ENCODE peak calls at places on chromosomes 5 and 9, in ten cellular contexts. One of them, this sample, is unnamed.

GRCh38 chr5:123059455-123059854 is 22.9 kb upstream of the PPIC start:
- DNase-seq in MM.1S: no peak
- DNase-seq in CD4-positive, alpha-beta memory T cell: no peak
- DNase-seq in Karpas-422: no peak
- DNase-seq in fibroblast of lung: no peak
- DNase-seq in suprapubic skin: no peak
- DNase-seq in mucosa of descending colon: no peak
- DNase-seq in Peyer's patch: no peak
- DNase-seq in endothelial cell of umbilical vein: no peak
- DNase-seq in body of pancreas: no peak
- DNase-seq in this sample: no peak

GRCh38 chr9:138123086-138123485 is 245.5 kb downstream of the CACNA1B start:
- DNase-seq in body of pancreas: no peak
- DNase-seq in endothelial cell of umbilical vein: no peak
- DNase-seq in MM.1S: no peak
- DNase-seq in Peyer's patch: peak; percentile 24
- DNase-seq in suprapubic skin: no peak
- DNase-seq in Karpas-422: no peak
- DNase-seq in fibroblast of lung: no peak
- DNase-seq in mucosa of descending colon: no peak
- DNase-seq in CD4-positive, alpha-beta memory T cell: no peak
- DNase-seq in this sample: no peak

GRCh38 chr9:133389025-133389557 is 12.9 kb downstream of the STKLD1 start:
- DNase-seq in mucosa of descending colon: no peak
- DNase-seq in suprapubic skin: no peak
- DNase-seq in fibroblast of lung: no peak
- DNase-seq in MM.1S: no peak
- DNase-seq in body of pancreas: no peak
- DNase-seq in CD4-positive, alpha-beta memory T cell: no peak
- DNase-seq in endothelial cell of umbilical vein: no peak
- DNase-seq in Peyer's patch: no peak
- DNase-seq in Karpas-422: no peak
- DNase-seq in this sample: no peak

GRCh38 chr5:151155777-151156731 is 1.5 kb downstream of the ANXA6 start:
- DNase-seq in MM.1S: peak; percentile 54
- DNase-seq in Karpas-422: no peak
- DNase-seq in endothelial cell of umbilical vein: peak; percentile 36
- DNase-seq in suprapubic skin: no peak
- DNase-seq in body of pancreas: peak; percentile 21
- DNase-seq in mucosa of descending colon: peak; percentile 32
- DNase-seq in Peyer's patch: no peak
- DNase-seq in fibroblast of lung: peak; percentile 67
- DNase-seq in CD4-positive, alpha-beta memory T cell: no peak
- DNase-seq in this sample: no peak

GRCh38 chr5:33794550-33795300 is 97.1 kb downstream of the ADAMTS12 start:
- DNase-seq in mucosa of descending colon: no peak
- DNase-seq in Karpas-422: no peak
- DNase-seq in CD4-positive, alpha-beta memory T cell: no peak
- DNase-seq in fibroblast of lung: peak; percentile 45
- DNase-seq in Peyer's patch: no peak
- DNase-seq in endothelial cell of umbilical vein: peak; percentile 8
- DNase-seq in body of pancreas: no peak
- DNase-seq in MM.1S: no peak
- DNase-seq in suprapubic skin: no peak
- DNase-seq in this sample: no peak

GRCh38 chr9:136860933-136861873 is 4.9 kb downstream of the EDF1 start:
- DNase-seq in endothelial cell of umbilical vein: no peak
- DNase-seq in CD4-positive, alpha-beta memory T cell: no peak
- DNase-seq in fibroblast of lung: no peak
- DNase-seq in MM.1S: no peak
- DNase-seq in Karpas-422: no peak
- DNase-seq in suprapubic skin: peak; percentile 56
- DNase-seq in Peyer's patch: peak; percentile 50
- DNase-seq in body of pancreas: peak; percentile 15
- DNase-seq in mucosa of descending colon: peak; percentile 29
- DNase-seq in this sample: no peak

GRCh38 chr5:160152901-160153300 is 33.7 kb upstream of the PWWP2A start:
- DNase-seq in mucosa of descending colon: no peak
- DNase-seq in MM.1S: no peak
- DNase-seq in fibroblast of lung: no peak
- DNase-seq in body of pancreas: no peak
- DNase-seq in suprapubic skin: no peak
- DNase-seq in endothelial cell of umbilical vein: no peak
- DNase-seq in Karpas-422: no peak
- DNase-seq in CD4-positive, alpha-beta memory T cell: no peak
- DNase-seq in Peyer's patch: no peak
- DNase-seq in this sample: no peak

GRCh38 chr9:112554516-112554915 is 67.9 kb downstream of the KIAA1958 start:
- DNase-seq in body of pancreas: no peak
- DNase-seq in mucosa of descending colon: no peak
- DNase-seq in endothelial cell of umbilical vein: no peak
- DNase-seq in CD4-positive, alpha-beta memory T cell: no peak
- DNase-seq in Karpas-422: no peak
- DNase-seq in MM.1S: no peak
- DNase-seq in fibroblast of lung: no peak
- DNase-seq in Peyer's patch: no peak
- DNase-seq in suprapubic skin: no peak
- DNase-seq in this sample: no peak

GRCh38 chr9:95044731-95045508 is 272.6 kb downstream of the FANCC start:
- DNase-seq in suprapubic skin: no peak
- DNase-seq in endothelial cell of umbilical vein: no peak
- DNase-seq in body of pancreas: peak; percentile 86
- DNase-seq in Karpas-422: no peak
- DNase-seq in CD4-positive, alpha-beta memory T cell: no peak
- DNase-seq in fibroblast of lung: no peak
- DNase-seq in MM.1S: no peak
- DNase-seq in Peyer's patch: peak; percentile 83
- DNase-seq in mucosa of descending colon: peak; percentile 69
- DNase-seq in this sample: no peak

GRCh38 chr5:158429564-158429963 is 570.6 kb upstream of the CLINT1 start:
- DNase-seq in Karpas-422: no peak
- DNase-seq in suprapubic skin: no peak
- DNase-seq in endothelial cell of umbilical vein: no peak
- DNase-seq in mucosa of descending colon: no peak
- DNase-seq in CD4-positive, alpha-beta memory T cell: no peak
- DNase-seq in Peyer's patch: no peak
- DNase-seq in fibroblast of lung: no peak
- DNase-seq in MM.1S: no peak
- DNase-seq in body of pancreas: no peak
- DNase-seq in this sample: no peak

GRCh38 chr9:127444921-127445850 is 6.0 kb downstream of the RPL12 start:
- DNase-seq in suprapubic skin: no peak
- DNase-seq in CD4-positive, alpha-beta memory T cell: no peak
- DNase-seq in mucosa of descending colon: no peak
- DNase-seq in endothelial cell of umbilical vein: no peak
- DNase-seq in body of pancreas: no peak
- DNase-seq in MM.1S: no peak
- DNase-seq in fibroblast of lung: peak; percentile 42
- DNase-seq in Karpas-422: peak; percentile 68
- DNase-seq in Peyer's patch: peak; percentile 14
- DNase-seq in this sample: no peak

GRCh38 chr9:121464968-121465367 is 34.7 kb downstream of the GGTA1 start:
- DNase-seq in CD4-positive, alpha-beta memory T cell: no peak
- DNase-seq in fibroblast of lung: no peak
- DNase-seq in mucosa of descending colon: no peak
- DNase-seq in Karpas-422: no peak
- DNase-seq in endothelial cell of umbilical vein: no peak
- DNase-seq in suprapubic skin: no peak
- DNase-seq in MM.1S: no peak
- DNase-seq in body of pancreas: no peak
- DNase-seq in Peyer's patch: no peak
- DNase-seq in this sample: no peak

GRCh38 chr5:138543730-138544104 is 681 bp upstream of the ETF1 start:
- DNase-seq in mucosa of descending colon: no peak
- DNase-seq in CD4-positive, alpha-beta memory T cell: no peak
- DNase-seq in fibroblast of lung: no peak
- DNase-seq in suprapubic skin: no peak
- DNase-seq in MM.1S: no peak
- DNase-seq in body of pancreas: no peak
- DNase-seq in endothelial cell of umbilical vein: no peak
- DNase-seq in Peyer's patch: no peak
- DNase-seq in Karpas-422: no peak
- DNase-seq in this sample: no peak

GRCh38 chr5:138544171-138545134 is 1.4 kb upstream of the ETF1 start:
- DNase-seq in mucosa of descending colon: no peak
- DNase-seq in Peyer's patch: no peak
- DNase-seq in suprapubic skin: no peak
- DNase-seq in MM.1S: no peak
- DNase-seq in CD4-positive, alpha-beta memory T cell: peak; percentile 15
- DNase-seq in body of pancreas: peak; percentile 36
- DNase-seq in endothelial cell of umbilical vein: peak; percentile 36
- DNase-seq in Karpas-422: peak; percentile 66
- DNase-seq in fibroblast of lung: peak; percentile 35
- DNase-seq in this sample: no peak

GRCh38 chr5:138541511-138541910 is 1.5 kb downstream of the ETF1 start:
- DNase-seq in Peyer's patch: no peak
- DNase-seq in CD4-positive, alpha-beta memory T cell: no peak
- DNase-seq in MM.1S: no peak
- DNase-seq in suprapubic skin: no peak
- DNase-seq in endothelial cell of umbilical vein: no peak
- DNase-seq in mucosa of descending colon: no peak
- DNase-seq in body of pancreas: no peak
- DNase-seq in fibroblast of lung: no peak
- DNase-seq in Karpas-422: no peak
- DNase-seq in this sample: no peak

GRCh38 chr5:138542956-138543729 is at the start of gene ETF1:
- DNase-seq in endothelial cell of umbilical vein: peak; percentile 100
- DNase-seq in suprapubic skin: peak; percentile 100
- DNase-seq in mucosa of descending colon: peak; percentile 100
- DNase-seq in Karpas-422: peak; percentile 99
- DNase-seq in body of pancreas: peak; percentile 100
- DNase-seq in Peyer's patch: peak; percentile 100
- DNase-seq in CD4-positive, alpha-beta memory T cell: peak; percentile 99
- DNase-seq in MM.1S: peak; percentile 99
- DNase-seq in fibroblast of lung: peak; percentile 99
- DNase-seq in this sample: peak; percentile 97

GRCh38 chr5:138542120-138542955 is 698 bp downstream of the ETF1 start:
- DNase-seq in endothelial cell of umbilical vein: peak; percentile 28
- DNase-seq in body of pancreas: no peak
- DNase-seq in Karpas-422: peak; percentile 58
- DNase-seq in MM.1S: no peak
- DNase-seq in suprapubic skin: no peak
- DNase-seq in CD4-positive, alpha-beta memory T cell: no peak
- DNase-seq in fibroblast of lung: no peak
- DNase-seq in Peyer's patch: no peak
- DNase-seq in mucosa of descending colon: no peak
- DNase-seq in this sample: no peak
- H3K4me1 ChIP-seq in endothelial cell of umbilical vein: peaks cover 33% of the 10 kb centered on the region
- H3K4me1 ChIP-seq in body of pancreas: peaks cover 73% of the 10 kb centered on the region
- H3K4me1 ChIP-seq in Karpas-422: peaks cover 49% of the 10 kb centered on the region
- H3K4me1 ChIP-seq in MM.1S: peaks cover 27% of the 10 kb centered on the region
- H3K4me1 ChIP-seq in suprapubic skin: peaks cover 73% of the 10 kb centered on the region
- H3K4me1 ChIP-seq in CD4-positive, alpha-beta memory T cell: peaks cover 65% of the 10 kb centered on the region
- H3K4me1 ChIP-seq in fibroblast of lung: no peaks in the 10 kb centered on the region
- H3K4me1 ChIP-seq in Peyer's patch: peaks cover 24% of the 10 kb centered on the region
- H3K4me1 ChIP-seq in mucosa of descending colon: peaks cover 39% of the 10 kb centered on the region
- H3K4me1 ChIP-seq in this sample: peaks cover 19% of the 10 kb centered on the region

DNA sequence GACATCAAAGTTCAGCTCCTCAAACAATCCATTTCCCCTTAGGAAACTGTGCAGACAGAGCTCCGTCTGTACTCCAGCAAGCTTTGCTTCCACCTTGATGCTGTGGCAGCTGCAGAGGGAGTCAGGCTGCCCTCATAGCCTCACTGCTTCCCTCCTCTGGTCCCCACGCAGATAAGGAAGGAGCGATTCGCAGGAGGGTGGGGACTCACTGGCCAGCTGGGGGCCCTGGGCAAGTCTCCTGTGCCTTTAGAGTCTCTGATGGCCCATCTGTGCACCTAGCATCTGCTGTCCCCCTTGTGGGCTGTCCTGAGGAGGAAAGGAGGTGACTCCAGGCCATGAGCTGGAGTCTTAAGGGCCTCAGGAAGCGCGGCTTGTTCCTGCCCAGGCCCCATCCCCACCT is 121.5 kb downstream of the ENTREP1 start:
- DNase-seq in Peyer's patch: no peak
- DNase-seq in body of pancreas: no peak
- DNase-seq in Karpas-422: no peak
- DNase-seq in CD4-positive, alpha-beta memory T cell: no peak
- DNase-seq in MM.1S: no peak
- DNase-seq in fibroblast of lung: no peak
- DNase-seq in endothelial cell of umbilical vein: no peak
- DNase-seq in mucosa of descending colon: no peak
- DNase-seq in suprapubic skin: no peak
- DNase-seq in this sample: no peak
- H3K4me1 ChIP-seq in Peyer's patch: no peaks in the 10 kb centered on the region
- H3K4me1 ChIP-seq in body of pancreas: no peaks in the 10 kb centered on the region
- H3K4me1 ChIP-seq in Karpas-422: no peaks in the 10 kb centered on the region
- H3K4me1 ChIP-seq in CD4-positive, alpha-beta memory T cell: peaks cover 3% of the 10 kb centered on the region
- H3K4me1 ChIP-seq in MM.1S: no peaks in the 10 kb centered on the region
- H3K4me1 ChIP-seq in fibroblast of lung: no peaks in the 10 kb centered on the region
- H3K4me1 ChIP-seq in endothelial cell of umbilical vein: no peaks in the 10 kb centered on the region
- H3K4me1 ChIP-seq in mucosa of descending colon: no peaks in the 10 kb centered on the region
- H3K4me1 ChIP-seq in suprapubic skin: no peaks in the 10 kb centered on the region
- H3K4me1 ChIP-seq in this sample: no peaks in the 10 kb centered on the region

GRCh38 chr5:88551724-88552345 is 283.2 kb upstream of the TMEM161B start:
- DNase-seq in fibroblast of lung: no peak
- DNase-seq in endothelial cell of umbilical vein: no peak
- DNase-seq in mucosa of descending colon: no peak
- DNase-seq in suprapubic skin: no peak
- DNase-seq in CD4-positive, alpha-beta memory T cell: no peak
- DNase-seq in MM.1S: no peak
- DNase-seq in body of pancreas: no peak
- DNase-seq in Peyer's patch: no peak
- DNase-seq in Karpas-422: no peak
- DNase-seq in this sample: no peak
- H3K4me1 ChIP-seq in fibroblast of lung: no peaks in the 10 kb centered on the region
- H3K4me1 ChIP-seq in endothelial cell of umbilical vein: no peaks in the 10 kb centered on the region
- H3K4me1 ChIP-seq in mucosa of descending colon: no peaks in the 10 kb centered on the region
- H3K4me1 ChIP-seq in suprapubic skin: no peaks in the 10 kb centered on the region
- H3K4me1 ChIP-seq in CD4-positive, alpha-beta memory T cell: no peaks in the 10 kb centered on the region
- H3K4me1 ChIP-seq in MM.1S: no peaks in the 10 kb centered on the region
- H3K4me1 ChIP-seq in body of pancreas: no peaks in the 10 kb centered on the region
- H3K4me1 ChIP-seq in Peyer's patch: no peaks in the 10 kb centered on the region
- H3K4me1 ChIP-seq in Karpas-422: peaks cover 7% of the 10 kb centered on the region
- H3K4me1 ChIP-seq in this sample: no peaks in the 10 kb centered on the region

DNA sequence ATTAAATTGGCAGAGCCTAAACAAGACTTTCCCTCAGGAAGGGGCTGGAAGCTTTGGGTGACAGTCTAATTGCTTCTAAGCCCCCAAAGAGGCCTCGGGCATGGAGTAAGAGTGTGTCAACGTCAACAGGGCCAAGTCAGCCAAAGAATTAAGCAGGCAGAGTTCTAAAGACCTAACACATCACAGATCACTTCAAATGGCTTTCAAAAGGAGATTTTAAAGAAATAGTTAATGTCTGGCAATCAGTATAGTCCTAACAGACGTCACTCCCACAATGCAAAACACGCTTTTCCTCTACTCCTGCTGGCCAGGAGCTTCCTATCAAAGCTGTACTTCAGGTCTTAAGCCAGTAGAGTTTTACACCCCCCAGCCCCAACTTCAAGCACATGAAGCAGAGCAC is 234.5 kb downstream of the EFNA5 start:
- DNase-seq in Karpas-422: no peak
- DNase-seq in CD4-positive, alpha-beta memory T cell: no peak
- DNase-seq in mucosa of descending colon: no peak
- DNase-seq in endothelial cell of umbilical vein: no peak
- DNase-seq in Peyer's patch: no peak
- DNase-seq in fibroblast of lung: no peak
- DNase-seq in MM.1S: no peak
- DNase-seq in body of pancreas: no peak
- DNase-seq in suprapubic skin: no peak
- DNase-seq in this sample: no peak
- H3K4me1 ChIP-seq in Karpas-422: no peaks in the 10 kb centered on the region
- H3K4me1 ChIP-seq in CD4-positive, alpha-beta memory T cell: no peaks in the 10 kb centered on the region
- H3K4me1 ChIP-seq in mucosa of descending colon: no peaks in the 10 kb centered on the region
- H3K4me1 ChIP-seq in endothelial cell of umbilical vein: peaks cover 11% of the 10 kb centered on the region
- H3K4me1 ChIP-seq in Peyer's patch: no peaks in the 10 kb centered on the region
- H3K4me1 ChIP-seq in fibroblast of lung: peaks cover 4% of the 10 kb centered on the region
- H3K4me1 ChIP-seq in MM.1S: no peaks in the 10 kb centered on the region
- H3K4me1 ChIP-seq in body of pancreas: no peaks in the 10 kb centered on the region
- H3K4me1 ChIP-seq in suprapubic skin: peaks cover 22% of the 10 kb centered on the region
- H3K4me1 ChIP-seq in this sample: peaks cover 7% of the 10 kb centered on the region

GRCh38 chr5:73818357-73818756 is 192.4 kb downstream of the ARHGEF28 start:
- DNase-seq in endothelial cell of umbilical vein: no peak
- DNase-seq in Peyer's patch: no peak
- DNase-seq in Karpas-422: no peak
- DNase-seq in suprapubic skin: no peak
- DNase-seq in MM.1S: no peak
- DNase-seq in body of pancreas: no peak
- DNase-seq in mucosa of descending colon: no peak
- DNase-seq in fibroblast of lung: no peak
- DNase-seq in CD4-positive, alpha-beta memory T cell: no peak
- DNase-seq in this sample: no peak
- H3K4me1 ChIP-seq in endothelial cell of umbilical vein: peaks cover 12% of the 10 kb centered on the region
- H3K4me1 ChIP-seq in Peyer's patch: no peaks in the 10 kb centered on the region
- H3K4me1 ChIP-seq in Karpas-422: no peaks in the 10 kb centered on the region
- H3K4me1 ChIP-seq in suprapubic skin: peaks cover 38% of the 10 kb centered on the region
- H3K4me1 ChIP-seq in MM.1S: no peaks in the 10 kb centered on the region
- H3K4me1 ChIP-seq in body of pancreas: peaks cover 21% of the 10 kb centered on the region
- H3K4me1 ChIP-seq in mucosa of descending colon: peaks cover 7% of the 10 kb centered on the region
- H3K4me1 ChIP-seq in fibroblast of lung: peaks cover 8% of the 10 kb centered on the region
- H3K4me1 ChIP-seq in CD4-positive, alpha-beta memory T cell: no peaks in the 10 kb centered on the region
- H3K4me1 ChIP-seq in this sample: peaks cover 2% of the 10 kb centered on the region

This sample was measured in HCT116.